ENCODE peak calls at places on chromosomes 11 and 22, in five cellular contexts. One of them, this sample, is unnamed.

GRCh38 chr11:84532364-84532763 is 1094.8 kb downstream of the DLG2 start:
- DNase-seq in posterior cingulate gyrus: no peak
- DNase-seq in amygdala: no peak
- DNase-seq in NCI-H1436 treated with DMSO at 0.1 percent for 48 hours: no peak
- DNase-seq in NCI-H1048: no peak
- DNase-seq in this sample: no peak

GRCh38 chr11:113557926-113558325 is 82.7 kb upstream of the DRD2 start:
- DNase-seq in posterior cingulate gyrus: no peak
- DNase-seq in amygdala: no peak
- DNase-seq in NCI-H1436 treated with DMSO at 0.1 percent for 48 hours: no peak
- DNase-seq in NCI-H1048: no peak
- DNase-seq in this sample: no peak

GRCh38 chr11:15627560-15627959 is 512.8 kb downstream of the INSC start:
- DNase-seq in posterior cingulate gyrus: no peak
- DNase-seq in amygdala: no peak
- DNase-seq in NCI-H1436 treated with DMSO at 0.1 percent for 48 hours: no peak
- DNase-seq in NCI-H1048: no peak
- DNase-seq in this sample: no peak

GRCh38 chr22:45503816-45504702 is 1.4 kb downstream of the FBLN1 start:
- DNase-seq in posterior cingulate gyrus: peak
- DNase-seq in amygdala: no peak
- DNase-seq in NCI-H1436 treated with DMSO at 0.1 percent for 48 hours: no peak
- DNase-seq in NCI-H1048: no peak
- DNase-seq in this sample: no peak

GRCh38 chr11:60872124-60872951 is 5.0 kb downstream of the ZP1 start:
- DNase-seq in posterior cingulate gyrus: no peak
- DNase-seq in amygdala: no peak
- DNase-seq in NCI-H1436 treated with DMSO at 0.1 percent for 48 hours: no peak
- DNase-seq in NCI-H1048: no peak
- DNase-seq in this sample: no peak

GRCh38 chr22:39254789-39255298 is 10.1 kb upstream of the PDGFB start:
- DNase-seq in posterior cingulate gyrus: no peak
- DNase-seq in amygdala: no peak
- DNase-seq in NCI-H1436 treated with DMSO at 0.1 percent for 48 hours: no peak
- DNase-seq in NCI-H1048: no peak
- DNase-seq in this sample: no peak

GRCh38 chr11:72814831-72815618 is 814 bp downstream of the ATG16L2 start:
- DNase-seq in posterior cingulate gyrus: peak
- DNase-seq in amygdala: no peak
- DNase-seq in NCI-H1436 treated with DMSO at 0.1 percent for 48 hours: no peak
- DNase-seq in NCI-H1048: no peak
- DNase-seq in this sample: no peak

GRCh38 chr11:125886997-125887372 is 483 bp upstream of the HYLS1 start:
- DNase-seq in posterior cingulate gyrus: peak
- DNase-seq in amygdala: no peak
- DNase-seq in NCI-H1436 treated with DMSO at 0.1 percent for 48 hours: no peak
- DNase-seq in NCI-H1048: no peak
- DNase-seq in this sample: no peak

GRCh38 chr22:24060375-24060788 is 49.3 kb downstream of the CABIN1 start:
- DNase-seq in posterior cingulate gyrus: no peak
- DNase-seq in amygdala: no peak
- DNase-seq in NCI-H1436 treated with DMSO at 0.1 percent for 48 hours: no peak
- DNase-seq in NCI-H1048: no peak
- DNase-seq in this sample: no peak

GRCh38 chr22:20299736-20300136 is 20.1 kb downstream of the DGCR6L start:
- DNase-seq in posterior cingulate gyrus: no peak
- DNase-seq in amygdala: no peak
- DNase-seq in NCI-H1436 treated with DMSO at 0.1 percent for 48 hours: no peak
- DNase-seq in NCI-H1048: no peak
- DNase-seq in this sample: no peak

GRCh38 chr22:46578824-46579561 is 41.2 kb upstream of the GRAMD4 start:
- DNase-seq in posterior cingulate gyrus: peak
- DNase-seq in amygdala: no peak
- DNase-seq in NCI-H1436 treated with DMSO at 0.1 percent for 48 hours: no peak
- DNase-seq in NCI-H1048: no peak
- DNase-seq in this sample: no peak

GRCh38 chr11:96827164-96827563 is 437.4 kb downstream of the JRKL start:
- DNase-seq in posterior cingulate gyrus: peak
- DNase-seq in amygdala: no peak
- DNase-seq in NCI-H1436 treated with DMSO at 0.1 percent for 48 hours: no peak
- DNase-seq in NCI-H1048: no peak
- DNase-seq in this sample: peak

GRCh38 chr11:118438314-118438931 is 2.1 kb downstream of the KMT2A start:
- DNase-seq in posterior cingulate gyrus: peak
- DNase-seq in amygdala: peak
- DNase-seq in NCI-H1436 treated with DMSO at 0.1 percent for 48 hours: no peak
- DNase-seq in NCI-H1048: no peak
- DNase-seq in this sample: peak

This sample was measured in putamen.